ENCODE peak calls at places on chromosome 1, in seven cellular contexts. W, A, V, D, I, O and U are unnamed samples.

GRCh38 chr1:101898137-101898536 is 98.6 kb downstream of the OLFM3 start:
- DNase-seq in W (no peak), A (no peak), V (no peak), D (no peak), I (no peak), O (no peak), U (no peak)

GRCh38 chr1:204363335-204364114 is 3.8 kb upstream of the PLEKHA6 start:
- DNase-seq in W (peak), A (peak), V (peak), D (peak), I (peak), O (peak), U (peak)

GRCh38 chr1:203645996-203646395 is 19.4 kb downstream of the ATP2B4 start:
- DNase-seq in W (no peak), A (no peak), V (no peak), D (no peak), I (no peak), O (peak), U (no peak)

GRCh38 chr1:19189270-19189669 is 20.8 kb downstream of the UBR4 start:
- DNase-seq in W (no peak), A (no peak), V (no peak), D (no peak), I (no peak), O (no peak), U (no peak)

GRCh38 chr1:52127181-52128175 is 14.4 kb upstream of the ZFYVE9 start:
- DNase-seq in W (no peak), A (no peak), V (peak), D (peak), I (no peak), O (peak), U (peak)

GRCh38 chr1:152227310-152227928 is 3.4 kb upstream of the HRNR start:
- DNase-seq in W (no peak), A (no peak), V (no peak), D (no peak), I (no peak), O (no peak), U (no peak)

GRCh38 chr1:114505148-114505561 is 5.8 kb downstream of the TRIM33 start:
- DNase-seq in W (no peak), A (no peak), V (no peak), D (no peak), I (no peak), O (no peak), U (no peak)

GRCh38 chr1:30765610-30766434 is 8.2 kb upstream of the LAPTM5 start:
- DNase-seq in W (no peak), A (no peak), V (no peak), D (no peak), I (no peak), O (no peak), U (no peak)

GRCh38 chr1:30758785-30759380 is 1.3 kb upstream of the LAPTM5 start:
- DNase-seq in W (no peak), A (no peak), V (peak), D (peak), I (no peak), O (peak), U (no peak)

GRCh38 chr1:24157921-24158481 is 15.1 kb upstream of the IL22RA1 start:
- DNase-seq in W (no peak), A (no peak), V (no peak), D (peak), I (no peak), O (peak), U (no peak)

GRCh38 chr1:94803106-94803505 is 17.1 kb upstream of the SLC44A3 start:
- DNase-seq in W (no peak), A (no peak), V (no peak), D (no peak), I (no peak), O (no peak), U (no peak)

GRCh38 chr1:53379662-53380002 is 51.8 kb upstream of the LRP8 start:
- DNase-seq in W (no peak), A (peak), V (no peak), D (no peak), I (peak), O (no peak), U (no peak)

GRCh38 chr1:151156515-151156819 is at the start of gene TNFAIP8L2:
- DNase-seq in W (peak), A (no peak), V (no peak), D (no peak), I (peak), O (no peak), U (no peak)

GRCh38 chr1:64598100-64598571 is 128.2 kb downstream of the CACHD1 start:
- DNase-seq in W (no peak), A (no peak), V (no peak), D (peak), I (no peak), O (peak), U (no peak)

GRCh38 chr1:245480393-245481120 is 325.8 kb downstream of the KIF26B start:
- DNase-seq in W (no peak), A (no peak), V (no peak), D (no peak), I (no peak), O (no peak), U (no peak)

GRCh38 chr1:6646499-6647148 is 22.0 kb downstream of the THAP3 start:
- DNase-seq in W (no peak), A (no peak), V (peak), D (peak), I (no peak), O (peak), U (no peak)

GRCh38 chr1:234114648-234115307 is 210.3 kb downstream of the SLC35F3 start:
- DNase-seq in W (no peak), A (no peak), V (peak), D (peak), I (no peak), O (peak), U (no peak)

GRCh38 chr1:31476891-31477846 is 64.2 kb downstream of the SERINC2 start:
- DNase-seq in W (no peak), A (peak), V (no peak), D (no peak), I (no peak), O (peak), U (no peak)

GRCh38 chr1:233326995-233327937 is at the start of gene MAP3K21:
- DNase-seq in W (peak), A (peak), V (peak), D (peak), I (peak), O (peak), U (no peak)

GRCh38 chr1:30627994-30628393 is 95.4 kb downstream of the MATN1 start:
- DNase-seq in W (no peak), A (no peak), V (no peak), D (no peak), I (peak), O (no peak), U (no peak)

GRCh38 chr1:11571906-11572616 is 82.2 kb downstream of the FBXO2 start:
- DNase-seq in W (no peak), A (no peak), V (peak), D (no peak), I (no peak), O (no peak), U (no peak)

GRCh38 chr1:75967719-75968118 is 35.5 kb upstream of the ASB17 start:
- DNase-seq in W (no peak), A (no peak), V (no peak), D (no peak), I (no peak), O (no peak), U (no peak)

GRCh38 chr1:41661428-41662060 is 177.1 kb upstream of the EDN2 start:
- DNase-seq in W (no peak), A (no peak), V (no peak), D (no peak), I (no peak), O (no peak), U (no peak)

GRCh38 chr1:164452549-164452948 is 106.4 kb upstream of the PBX1 start:
- DNase-seq in W (no peak), A (no peak), V (no peak), D (no peak), I (no peak), O (peak), U (no peak)

GRCh38 chr1:246569248-246570238 is 3.3 kb downstream of the CNST start:
- DNase-seq in W (peak), A (no peak), V (no peak), D (no peak), I (no peak), O (peak), U (no peak)

GRCh38 chr1:30778156-30778978 is 20.8 kb upstream of the LAPTM5 start:
- DNase-seq in W (no peak), A (no peak), V (no peak), D (no peak), I (no peak), O (peak), U (no peak)

GRCh38 chr1:39872698-39873097 is 10.6 kb downstream of the TRIT1 start:
- DNase-seq in W (no peak), A (no peak), V (no peak), D (no peak), I (no peak), O (no peak), U (no peak)